ENCODE peak calls at places on chromosomes 13 and 19, in four cellular contexts. P is A549, G is HepG2, X is endothelial cell of umbilical vein. V is an unnamed sample.

GRCh38 chr19:3129112-3129511 is 6.7 kb upstream of the GNA15 start:
- DNase-seq in P (no peak), X (peak), G (peak), V (peak)

GRCh38 chr13:67841071-67841470 is 610.9 kb upstream of the PCDH9 start:
- DNase-seq in X (no peak), G (no peak), P (no peak), V (peak)

GRCh38 chr19:4403005-4403761 is 743 bp downstream of the CHAF1A start:
- DNase-seq in X (no peak), G (no peak), P (no peak), V (peak)

GRCh38 chr19:45168767-45169351 is 8.1 kb upstream of the NKPD1 start:
- DNase-seq in P (no peak), X (no peak), G (peak), V (no peak)

GRCh38 chr13:111335263-111335662 is 14.8 kb downstream of the TEX29 start:
- DNase-seq in P (no peak), X (no peak), G (no peak), V (no peak)

GRCh38 chr13:26872444-26873173 is 112.0 kb upstream of the GPR12 start:
- DNase-seq in P (peak), X (peak), G (peak), V (peak)

GRCh38 chr19:4647676-4648644 is 8.6 kb downstream of the TNFAIP8L1 start:
- DNase-seq in X (peak), P (no peak), G (no peak), V (no peak)

GRCh38 chr19:30090963-30091362 is 148.9 kb downstream of the URI1 start:
- DNase-seq in P (no peak), G (no peak), X (no peak), V (no peak)

GRCh38 chr19:1447944-1448343 is 2.0 kb upstream of the APC2 start:
- DNase-seq in G (no peak), X (no peak), P (no peak), V (no peak)

GRCh38 chr13:97109841-97110492 is 112.2 kb upstream of the MBNL2 start:
- DNase-seq in G (peak), X (peak), P (peak), V (peak)

GRCh38 chr13:76764916-76765315 is 121.3 kb downstream of the KCTD12 start:
- DNase-seq in X (no peak), G (no peak), P (no peak), V (no peak)

GRCh38 chr19:37902668-37903067 is 3.7 kb downstream of the WDR87 start:
- DNase-seq in G (peak), P (peak), X (peak), V (peak)

GRCh38 chr13:59368652-59369051 is 795.1 kb downstream of the DIAPH3 start:
- DNase-seq in G (no peak), P (no peak), X (no peak), V (no peak)
- TF ChIP-seq CTCF in G (no peak), P (no peak), X (no peak), V (no peak)

GRCh38 chr13:108733141-108733540 is 103.7 kb downstream of the MYO16 start:
- DNase-seq in P (no peak), X (no peak), G (no peak), V (no peak)

GRCh38 chr13:108728370-108728769 is 99.0 kb downstream of the MYO16 start:
- DNase-seq in G (peak), X (no peak), P (no peak), V (peak)
- TF ChIP-seq MYC in G (no peak), X (no peak), P (no peak), V (no peak)

GRCh38 chr19:40862333-40862732 is 12.1 kb upstream of the CYP2A6 start:
- DNase-seq in P (no peak), G (peak), X (no peak), V (peak)
- TF ChIP-seq CTCF in P (no peak), G (no peak), X (no peak), V (no peak)

DNA sequence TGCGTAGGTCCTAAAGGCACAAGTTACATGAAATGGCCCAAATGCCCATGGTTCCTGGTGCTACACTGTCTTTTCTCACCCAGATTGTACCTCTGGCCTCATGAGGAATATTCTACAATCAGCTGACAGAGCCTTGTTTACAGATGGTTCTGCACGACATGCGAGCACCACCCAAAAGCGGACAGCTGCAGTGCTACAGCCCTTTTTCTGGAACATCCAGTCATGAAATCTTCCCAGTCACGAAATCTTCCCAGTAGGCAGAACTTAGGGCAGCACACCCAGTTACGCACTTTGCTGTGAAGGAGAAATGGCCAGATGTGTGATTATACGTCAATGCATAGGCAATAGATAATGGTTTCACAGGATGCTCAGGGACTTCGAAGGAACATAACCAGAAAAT is 7.7 kb upstream of the ELF1 start:
- DNase-seq in G (no peak), P (no peak), X (no peak), V (no peak)
- TF ChIP-seq MYC in G (no peak), P (no peak), X (no peak), V (no peak)